ENCODE peak calls at places on chromosomes 1 and 21, in four cellular contexts. C is HepG2, G is GM12878, W is K562. Y is an unnamed sample.

GRCh38 chr1:164803366-164803765 is 244.4 kb downstream of the PBX1 start:
- DNase-seq in G (no peak), C (no peak), W (no peak), Y (no peak)

GRCh38 chr1:193141804-193142203 is 20.0 kb downstream of the CDC73 start:
- DNase-seq in W (no peak), G (no peak), C (no peak), Y (no peak)

GRCh38 chr1:93907718-93908117 is 1.5 kb downstream of the GCLM start:
- DNase-seq in C (peak), W (no peak), G (no peak), Y (no peak)

GRCh38 chr1:229251185-229251584 is 19.7 kb upstream of the RAB4A start:
- DNase-seq in G (no peak), C (no peak), W (no peak), Y (no peak)

GRCh38 chr1:65431111-65431705 is 10.7 kb downstream of the LEPR start:
- DNase-seq in G (no peak), W (peak), C (peak), Y (no peak)

GRCh38 chr1:181318858-181319235 is 164.5 kb upstream of the CACNA1E start:
- DNase-seq in G (no peak), W (no peak), C (no peak), Y (no peak)

GRCh38 chr1:241838831-241839365 is 9.1 kb upstream of the EXO1 start:
- DNase-seq in C (no peak), W (no peak), G (no peak), Y (no peak)

GRCh38 chr1:181503130-181503810 is 20.0 kb downstream of the CACNA1E start:
- DNase-seq in C (no peak), W (no peak), G (no peak), Y (no peak)

GRCh38 chr1:42311138-42311537 is 23.9 kb downstream of the FOXJ3 start:
- DNase-seq in W (no peak), C (no peak), G (no peak), Y (no peak)

GRCh38 chr1:154157520-154158306 is 2.8 kb upstream of the NUP210L start:
- DNase-seq in W (peak), C (no peak), G (peak), Y (no peak)

GRCh38 chr1:52683367-52683940 is 14.7 kb downstream of the COA7 start:
- DNase-seq in C (no peak), G (no peak), W (no peak), Y (no peak)

GRCh38 chr1:174769961-174770549 is 229.7 kb upstream of the CACYBP start:
- DNase-seq in W (peak), C (peak), G (peak), Y (peak)

GRCh38 chr1:174768949-174769348 is 230.8 kb upstream of the CACYBP start:
- DNase-seq in G (no peak), C (no peak), W (no peak), Y (no peak)

GRCh38 chr1:174764186-174764585 is 235.6 kb upstream of the CACYBP start:
- DNase-seq in C (no peak), G (no peak), W (no peak), Y (no peak)

GRCh38 chr1:174766727-174767126 is 233.0 kb upstream of the CACYBP start:
- DNase-seq in C (no peak), W (no peak), G (no peak), Y (no peak)

DNA sequence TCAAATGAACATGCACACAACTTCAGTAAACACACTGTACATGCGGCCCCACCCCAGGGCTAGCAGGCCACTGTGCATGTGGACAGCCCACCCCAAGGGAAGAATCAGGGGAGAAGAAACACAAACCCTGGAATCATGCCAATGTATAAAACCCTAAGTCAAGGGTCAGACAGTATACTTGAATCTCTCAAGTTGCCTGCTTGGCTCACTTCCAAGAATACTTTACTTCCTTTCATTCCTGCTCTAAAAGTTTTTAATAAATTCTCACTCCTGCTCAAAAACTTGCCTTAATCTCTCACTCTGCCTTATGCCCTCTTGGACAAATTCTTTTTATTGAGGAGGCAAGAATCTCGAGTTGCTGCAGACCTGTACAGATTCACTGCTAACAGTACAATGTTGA is 231.2 kb upstream of the CACYBP start:
- DNase-seq in C (no peak), G (no peak), W (no peak), Y (no peak)
- TF ChIP-seq ZBTB33 in C (no peak), G (no peak), W (no peak), Y (no peak)

DNA sequence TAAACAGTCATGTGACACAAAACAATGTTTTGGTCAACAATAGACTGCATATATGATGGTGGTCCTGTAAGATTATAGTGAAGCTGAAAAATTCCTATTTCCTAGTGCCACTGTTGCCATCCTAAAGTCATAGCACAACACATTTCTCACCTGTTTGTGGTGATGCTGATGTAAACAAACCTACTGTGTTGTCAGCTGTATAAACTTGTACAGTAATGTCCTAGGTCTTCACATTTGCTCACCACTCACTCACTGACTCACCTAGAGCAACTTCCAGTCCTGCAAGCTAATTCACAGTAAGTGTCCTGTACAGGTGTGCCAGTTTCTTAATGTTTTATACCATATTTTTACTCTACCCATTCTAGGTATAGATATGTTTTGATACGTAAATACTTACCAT is 326.1 kb upstream of the USP24 start:
- DNase-seq in G (no peak), W (no peak), C (no peak), Y (no peak)
- TF ChIP-seq SRF in G (no peak), W (no peak), C (no peak), Y (no peak)

DNA sequence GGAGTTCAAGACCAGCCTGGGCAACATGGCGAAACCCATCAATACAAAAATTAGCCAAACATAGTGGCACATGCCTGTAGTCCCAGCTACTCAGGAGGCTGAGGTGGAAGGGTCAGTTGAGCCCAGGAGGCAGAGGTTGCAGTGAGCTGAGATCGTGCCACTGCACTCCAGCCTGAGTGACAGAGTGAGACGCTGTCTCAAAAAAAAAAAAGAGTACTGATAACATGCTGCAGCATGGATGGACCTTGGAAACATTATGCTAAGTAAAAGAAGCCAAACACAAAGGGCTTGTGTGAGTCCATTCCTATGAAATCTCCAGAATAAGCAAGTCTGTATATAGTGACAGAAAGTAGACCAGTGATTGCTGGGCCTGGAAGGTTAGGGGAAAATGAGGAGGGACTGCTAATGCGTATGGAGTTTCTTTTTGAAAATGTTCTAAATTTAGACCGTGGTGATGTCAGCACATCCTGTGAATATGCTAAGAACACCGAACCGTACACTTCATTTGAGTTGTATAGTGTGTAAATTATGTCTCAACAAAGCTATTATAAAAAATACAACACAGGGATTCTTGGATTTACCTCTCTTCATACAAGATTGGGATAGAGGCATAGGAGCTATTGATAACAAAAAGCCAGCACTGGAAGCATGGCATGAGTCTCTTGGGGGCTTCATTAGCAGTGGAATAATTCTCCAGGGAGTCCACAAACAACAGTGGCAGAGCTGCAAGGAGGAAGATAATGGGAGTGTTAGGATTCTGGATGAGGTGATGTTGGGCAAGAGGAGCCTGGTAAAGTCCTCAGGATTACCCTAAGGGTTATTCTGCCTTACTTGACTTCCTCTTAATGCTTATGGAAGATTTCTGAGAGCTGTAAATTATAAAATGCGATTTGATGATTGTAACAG is 73.5 kb downstream of the TTC3 start:
- DNase-seq in G (no peak), C (no peak), W (no peak), Y (no peak)
- TF ChIP-seq ZBTB33 in G (no peak), C (no peak), W (no peak), Y (no peak)

GRCh38 chr21:33761104-33762036 is 119.1 kb downstream of the ITSN1 start:
- DNase-seq in C (peak), G (no peak), W (peak), Y (peak)
- TF ChIP-seq SRF in C (no peak), G (no peak), W (no peak), Y (no peak)

Y was measured in HCT116.